ENCODE peak calls at places on chromosome 2, in four cellular contexts. O is cardiac fibroblast, B is fibroblast of the aortic adventitia, U is natural killer cell. C is an unnamed sample.

GRCh38 chr2:151827564-151828142 is 568 bp downstream of the ARL5A start:
- DNase-seq in B (peak), U (peak), O (peak), C (no peak)

GRCh38 chr2:164542584-164543021 is 78.7 kb downstream of the GRB14 start:
- DNase-seq in U (no peak), B (peak), O (peak), C (no peak)

GRCh38 chr2:44550571-44550970 is 188.8 kb downstream of the CAMKMT start:
- DNase-seq in U (no peak), O (peak), B (no peak), C (no peak)

GRCh38 chr2:27024812-27025211 is 8.0 kb upstream of the TMEM214 start:
- DNase-seq in O (no peak), U (no peak), B (no peak), C (no peak)

GRCh38 chr2:99066075-99066557 is 75.4 kb upstream of the C2orf15 start:
- DNase-seq in U (no peak), B (peak), O (peak), C (no peak)

GRCh38 chr2:143161982-143162837 is 33.0 kb downstream of the ARHGAP15 start:
- DNase-seq in O (peak), B (peak), U (no peak), C (peak)

GRCh38 chr2:209519911-209520310 is 96.1 kb downstream of the MAP2 start:
- DNase-seq in B (no peak), U (no peak), O (no peak), C (no peak)

GRCh38 chr2:7745369-7745768 is 828.2 kb downstream of the RNF144A start:
- DNase-seq in U (no peak), B (no peak), O (no peak), C (no peak)

GRCh38 chr2:16948073-16948472 is 282.4 kb upstream of the CYRIA start:
- DNase-seq in U (no peak), O (no peak), B (no peak), C (no peak)

GRCh38 chr2:96146881-96147592 is 1.8 kb upstream of the DUSP2 start:
- DNase-seq in B (peak), O (no peak), U (no peak), C (peak)

DNA sequence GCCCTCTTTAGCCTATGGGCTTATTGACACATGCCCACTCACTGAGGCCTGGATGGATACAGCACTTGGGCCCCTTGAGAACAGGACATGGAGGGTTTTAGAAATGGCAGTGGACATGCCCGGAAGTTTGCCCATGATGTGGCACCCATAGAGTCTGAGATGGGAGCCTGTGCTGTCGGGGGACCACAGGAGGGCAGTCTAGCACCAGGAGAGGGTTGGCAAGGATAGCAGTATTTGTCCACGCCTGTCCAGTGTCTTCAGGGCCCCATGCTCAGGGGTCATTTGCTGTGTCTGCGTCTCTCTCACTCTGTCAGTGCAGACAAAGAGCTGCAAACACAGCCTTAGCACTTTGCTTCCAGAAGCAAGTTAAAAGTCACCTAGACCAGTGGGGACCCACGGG is 48.7 kb downstream of the IL1RL2 start:
- DNase-seq in O (peak), U (no peak), B (no peak), C (no peak)
- TF ChIP-seq CTCF in O (peak), U (no peak), B (peak), C (peak)

DNA sequence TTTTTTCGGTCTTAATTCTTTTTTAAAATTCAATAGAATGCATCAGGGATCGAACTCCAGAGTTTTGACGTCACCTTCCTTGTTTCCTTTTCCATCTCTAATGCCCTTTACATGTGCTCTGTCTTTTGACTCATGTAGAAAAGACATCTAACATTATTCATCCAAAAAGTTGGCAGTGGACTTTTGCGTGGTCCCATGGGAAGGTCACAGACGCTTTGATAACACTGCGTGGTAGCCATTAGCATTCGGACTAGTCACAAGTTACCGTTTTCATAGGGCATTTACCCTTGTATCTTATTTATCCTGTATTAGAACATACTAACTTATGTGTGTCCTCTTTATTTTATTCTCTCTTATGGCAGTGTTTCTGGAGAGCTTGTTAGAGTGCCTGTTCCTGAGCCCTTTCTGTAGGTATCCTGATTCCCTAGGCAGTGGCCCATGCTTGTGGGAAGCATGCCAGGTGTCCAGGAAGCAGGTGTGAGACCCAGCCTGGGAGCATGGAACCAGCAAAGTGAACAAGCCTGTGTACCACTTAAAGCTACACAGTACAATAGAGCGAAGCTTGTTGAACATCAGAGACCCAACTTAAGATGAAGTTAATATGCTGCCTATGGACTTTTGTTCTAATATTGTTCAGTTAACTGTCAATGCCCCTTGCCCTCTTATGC is 73.6 kb upstream of the RBM44 start:
- DNase-seq in U (no peak), O (peak), B (no peak), C (no peak)
- TF ChIP-seq CTCF in U (no peak), O (no peak), B (no peak), C (no peak)

GRCh38 chr2:111957872-111958354 is 59.5 kb downstream of the MERTK start:
- DNase-seq in B (no peak), U (no peak), O (no peak), C (no peak)

GRCh38 chr2:111952871-111953497 is 54.6 kb downstream of the MERTK start:
- DNase-seq in U (no peak), B (no peak), O (no peak), C (no peak)

GRCh38 chr2:111961663-111962062 is 63.3 kb downstream of the MERTK start:
- DNase-seq in B (no peak), O (no peak), U (no peak), C (no peak)

GRCh38 chr2:111954602-111955332 is 56.4 kb downstream of the MERTK start:
- DNase-seq in U (no peak), O (no peak), B (no peak), C (no peak)

DNA sequence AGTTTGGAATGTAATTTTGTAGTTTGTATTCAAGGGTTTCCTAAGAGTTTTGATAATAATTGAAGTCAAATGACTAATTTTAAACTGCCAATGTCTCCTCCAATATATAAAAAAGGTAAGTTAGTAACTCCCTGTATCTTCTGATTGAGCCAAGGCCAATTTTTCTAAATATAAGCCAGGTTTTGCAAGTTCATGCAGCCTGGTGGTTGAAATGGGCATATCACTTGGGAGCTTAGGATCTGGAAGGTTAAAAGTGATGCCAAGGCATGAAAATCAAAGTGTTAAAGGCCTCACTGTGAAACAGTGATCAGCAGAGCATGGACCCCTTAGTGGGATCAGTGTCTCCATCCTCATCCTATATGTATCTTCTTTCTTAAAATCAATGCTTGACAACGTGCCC is 60.5 kb downstream of the MERTK start:
- DNase-seq in U (no peak), B (no peak), O (no peak), C (no peak)
- TF ChIP-seq CTCF in U (no peak), B (peak), O (peak), C (no peak)

GRCh38 chr2:71276311-71277158 is 49.6 kb upstream of the PAIP2B start:
- DNase-seq in U (peak), O (peak), B (peak), C (peak)
- TF ChIP-seq CTCF in U (no peak), O (peak), B (no peak), C (no peak)